ENCODE peak calls at places on chromosomes 3 and 15, in ten cellular contexts. B, Q, O, A, C, R, M, X, Z and L are unnamed samples.

GRCh38 chr15:96421211-96421610 is 90.7 kb downstream of the NR2F2 start:
- DNase-seq in B (no peak), Q (no peak), O (no peak), A (peak), C (peak), R (no peak), M (no peak), X (no peak), Z (no peak), L (no peak)

GRCh38 chr15:36235173-36235572 is 344.3 kb upstream of the CDIN1 start:
- DNase-seq in B (no peak), Q (no peak), O (no peak), A (no peak), C (no peak), R (no peak), M (no peak), X (no peak), Z (no peak), L (no peak)

GRCh38 chr3:46565607-46566039 is 479 bp downstream of the LRRC2 start:
- DNase-seq in B (peak), Q (no peak), O (no peak), A (no peak), C (peak), R (peak), M (peak), X (peak), Z (no peak), L (no peak)

GRCh38 chr3:118932822-118933558 is 101.7 kb downstream of the IGSF11 start:
- DNase-seq in B (no peak), Q (no peak), O (no peak), A (peak), C (no peak), R (no peak), M (no peak), X (no peak), Z (no peak), L (no peak)

GRCh38 chr15:67013696-67014095 is 51.7 kb upstream of the SMAD3 start:
- DNase-seq in B (no peak), Q (no peak), O (no peak), A (no peak), C (peak), R (no peak), M (no peak), X (peak), Z (no peak), L (no peak)

GRCh38 chr15:58348095-58348812 is 83.5 kb upstream of the LIPC start:
- DNase-seq in B (peak), Q (no peak), O (no peak), A (no peak), C (no peak), R (no peak), M (no peak), X (no peak), Z (no peak), L (no peak)

GRCh38 chr15:30649952-30650929 is 24.3 kb downstream of the ARHGAP11B start:
- DNase-seq in B (no peak), Q (no peak), O (no peak), A (no peak), C (no peak), R (no peak), M (no peak), X (peak), Z (no peak), L (no peak)

GRCh38 chr3:101248786-101249185 is 71.6 kb downstream of the IMPG2 start:
- DNase-seq in B (no peak), Q (no peak), O (no peak), A (no peak), C (no peak), R (no peak), M (no peak), X (peak), Z (no peak), L (no peak)

GRCh38 chr3:161343986-161344385 is 27.3 kb downstream of the SPTSSB start:
- DNase-seq in B (no peak), Q (no peak), O (no peak), A (no peak), C (no peak), R (no peak), M (no peak), X (no peak), Z (no peak), L (no peak)

GRCh38 chr3:48409291-48410201 is 20.3 kb downstream of the PLXNB1 start:
- DNase-seq in B (no peak), Q (peak), O (no peak), A (no peak), C (no peak), R (peak), M (peak), X (no peak), Z (no peak), L (no peak)

GRCh38 chr3:9795212-9795611 is 2.3 kb downstream of the ARPC4 start:
- DNase-seq in B (no peak), Q (no peak), O (no peak), A (no peak), C (no peak), R (no peak), M (no peak), X (no peak), Z (no peak), L (no peak)

GRCh38 chr3:9791790-9792404 is 376 bp downstream of the TADA3 start:
- DNase-seq in B (no peak), Q (no peak), O (no peak), A (no peak), C (no peak), R (no peak), M (no peak), X (no peak), Z (no peak), L (no peak)

GRCh38 chr3:9794400-9794799 is 1.5 kb downstream of the ARPC4 start:
- DNase-seq in B (no peak), Q (no peak), O (no peak), A (no peak), C (no peak), R (no peak), M (no peak), X (no peak), Z (no peak), L (no peak)

GRCh38 chr3:9792405-9793160 is at the start of the genes ARPC4 and TADA3:
- DNase-seq in B (peak), Q (peak), O (peak), A (peak), C (peak), R (peak), M (peak), X (peak), Z (peak), L (peak)

GRCh38 chr3:9793161-9793781 is 389 bp downstream of the ARPC4 start:
- DNase-seq in B (peak), Q (no peak), O (no peak), A (no peak), C (peak), R (peak), M (no peak), X (peak), Z (peak), L (no peak)
- TF ChIP-seq POLR2AphosphoS5 in B (no peak), Q (no peak), O (no peak), A (no peak), C (no peak), R (no peak), M (no peak), X (no peak), Z (no peak), L (no peak)

GRCh38 chr3:52253314-52254260 is 8.0 kb downstream of the PPM1M start:
- DNase-seq in B (no peak), Q (peak), O (no peak), A (peak), C (no peak), R (no peak), M (peak), X (peak), Z (peak), L (no peak)
- H3K27ac ChIP-seq in B (no peak), Q (peak), O (no peak), A (peak), C (no peak), R (no peak), M (peak), X (no peak), Z (peak), L (no peak)

GRCh38 chr3:69660631-69661030 is 78.6 kb upstream of the MITF start:
- DNase-seq in B (no peak), Q (no peak), O (no peak), A (no peak), C (no peak), R (no peak), M (no peak), X (no peak), Z (no peak), L (no peak)

GRCh38 chr3:69659180-69659915 is 79.9 kb upstream of the MITF start:
- DNase-seq in B (no peak), Q (no peak), O (no peak), A (no peak), C (no peak), R (peak), M (no peak), X (no peak), Z (no peak), L (no peak)

GRCh38 chr3:69669070-69669469 is 70.2 kb upstream of the MITF start:
- DNase-seq in B (no peak), Q (no peak), O (no peak), A (no peak), C (no peak), R (no peak), M (no peak), X (peak), Z (no peak), L (no peak)

DNA sequence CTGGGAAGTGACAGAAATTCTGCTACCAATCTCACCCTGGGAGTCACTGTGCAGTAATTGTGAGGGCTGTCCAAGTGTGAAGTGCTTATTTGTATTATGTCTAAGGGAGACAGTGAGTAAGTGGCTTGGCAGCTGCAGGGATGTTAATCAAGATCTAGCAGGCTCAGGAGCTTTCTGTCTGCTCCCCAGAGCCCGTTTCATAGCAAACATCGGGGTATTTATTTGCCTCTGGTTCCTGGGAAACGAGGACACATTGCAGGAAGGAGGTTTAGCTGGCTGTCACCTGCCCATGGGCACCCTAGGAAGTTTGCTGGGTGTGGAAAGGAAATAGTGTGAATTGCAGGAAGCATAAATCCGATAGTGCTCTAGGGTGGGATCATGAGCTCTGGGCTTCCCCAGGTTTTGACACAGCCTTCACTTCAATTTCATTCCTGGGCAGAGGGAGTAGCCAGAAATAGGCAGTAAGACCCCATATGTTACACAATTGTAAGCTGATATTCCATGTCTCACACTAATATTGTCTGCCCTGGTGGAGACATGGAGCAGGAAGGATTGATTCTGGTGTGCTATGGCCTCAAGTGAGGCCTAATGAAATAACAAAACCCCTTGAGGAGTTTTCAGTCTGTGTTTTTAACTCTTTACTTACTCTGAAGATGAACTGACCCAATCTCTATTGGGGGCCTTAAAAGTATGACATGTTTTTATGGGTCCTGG is 74.1 kb upstream of the MITF start:
- DNase-seq in B (no peak), Q (no peak), O (no peak), A (peak), C (no peak), R (peak), M (no peak), X (peak), Z (no peak), L (no peak)
- TF ChIP-seq POLR2AphosphoS5 in B (no peak), Q (peak), O (no peak), A (no peak), C (no peak), R (no peak), M (no peak), X (peak), Z (no peak), L (no peak)

DNA sequence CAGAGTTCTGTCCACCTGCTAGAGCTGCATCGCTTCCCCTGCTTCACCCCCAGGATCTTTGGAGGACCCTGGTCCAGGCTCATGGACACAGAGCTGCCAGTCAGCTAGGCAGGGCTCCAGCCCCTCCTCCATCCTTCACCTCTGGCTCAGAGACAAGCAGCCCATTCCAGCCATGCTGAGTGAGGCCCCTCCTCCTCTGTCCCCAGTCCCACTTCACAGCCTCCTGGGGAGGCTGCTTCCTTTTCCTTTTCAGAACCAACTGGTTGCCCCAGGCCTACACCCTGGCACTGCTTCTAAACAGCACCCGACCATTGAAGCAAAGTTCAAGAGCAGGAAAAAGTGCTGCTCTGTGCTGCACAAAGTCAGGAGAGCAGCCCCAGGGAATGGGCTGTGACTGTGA is 22.2 kb downstream of the IQSEC1 start:
- DNase-seq in B (no peak), Q (no peak), O (no peak), A (no peak), C (peak), R (peak), M (no peak), X (no peak), Z (no peak), L (no peak)
- H3K27ac ChIP-seq in B (no peak), Q (no peak), O (no peak), A (no peak), C (no peak), R (peak), M (no peak), X (no peak), Z (no peak), L (no peak)

GRCh38 chr15:61037031-61037430 is 192.1 kb downstream of the RORA start:
- DNase-seq in B (no peak), Q (no peak), O (no peak), A (no peak), C (no peak), R (no peak), M (no peak), X (peak), Z (no peak), L (no peak)

GRCh38 chr15:61036121-61036520 is 193.0 kb downstream of the RORA start:
- DNase-seq in B (no peak), Q (no peak), O (no peak), A (no peak), C (no peak), R (no peak), M (no peak), X (no peak), Z (no peak), L (no peak)

GRCh38 chr15:61038910-61039309 is 190.2 kb downstream of the RORA start:
- DNase-seq in B (no peak), Q (no peak), O (no peak), A (no peak), C (no peak), R (no peak), M (no peak), X (no peak), Z (no peak), L (no peak)

GRCh38 chr15:61034793-61035710 is 194.1 kb downstream of the RORA start:
- DNase-seq in B (no peak), Q (no peak), O (no peak), A (no peak), C (no peak), R (peak), M (no peak), X (no peak), Z (no peak), L (no peak)

GRCh38 chr15:61038387-61038786 is 190.7 kb downstream of the RORA start:
- DNase-seq in B (no peak), Q (no peak), O (no peak), A (no peak), C (no peak), R (peak), M (peak), X (peak), Z (peak), L (no peak)
- TF ChIP-seq POLR2AphosphoS5 in B (no peak), Q (no peak), O (no peak), A (no peak), C (no peak), R (no peak), M (no peak), X (no peak), Z (no peak), L (peak)